ENCODE peak calls at places on chromosome 17, in nine cellular contexts. G, X, N, E, M, O, W, B and P are unnamed samples.

GRCh38 chr17:49722066-49722465 is 14.3 kb upstream of the SLC35B1 start:
- DNase-seq in G (no peak), X (no peak), N (no peak), E (no peak), M (no peak), O (no peak), W (no peak), B (no peak), P (no peak)

GRCh38 chr17:28643979-28644781 is 778 bp downstream of the BLTP2 start:
- DNase-seq in G (no peak), X (no peak), N (peak), E (no peak), M (peak), O (peak), W (peak), B (peak), P (peak)

GRCh38 chr17:63550816-63551639 is 751 bp downstream of the DCAF7 start:
- DNase-seq in G (no peak), X (no peak), N (no peak), E (no peak), M (no peak), O (peak), W (no peak), B (no peak), P (peak)

GRCh38 chr17:35799942-35800341 is 4.5 kb upstream of the MMP28 start:
- DNase-seq in G (no peak), X (no peak), N (peak), E (peak), M (peak), O (no peak), W (no peak), B (peak), P (no peak)

GRCh38 chr17:55161935-55162555 is 102.7 kb upstream of the HLF start:
- DNase-seq in G (peak), X (peak), N (no peak), E (no peak), M (no peak), O (no peak), W (no peak), B (no peak), P (no peak)

GRCh38 chr17:8146381-8147140 is 5.6 kb downstream of the PER1 start:
- DNase-seq in G (no peak), X (no peak), N (no peak), E (no peak), M (peak), O (no peak), W (no peak), B (no peak), P (no peak)

GRCh38 chr17:82836823-82837357 is 2.9 kb downstream of the ZNF750 start:
- DNase-seq in G (no peak), X (no peak), N (no peak), E (no peak), M (no peak), O (no peak), W (peak), B (no peak), P (no peak)

GRCh38 chr17:75839942-75840778 is 4.0 kb downstream of the UNC13D start:
- DNase-seq in G (no peak), X (no peak), N (no peak), E (no peak), M (no peak), O (no peak), W (no peak), B (no peak), P (no peak)

GRCh38 chr17:19766421-19767270 is 18.5 kb upstream of the ALDH3A1 start:
- DNase-seq in G (no peak), X (no peak), N (peak), E (peak), M (no peak), O (peak), W (peak), B (peak), P (peak)

GRCh38 chr17:33889079-33889478 is 366.0 kb upstream of the CCL2 start:
- DNase-seq in G (no peak), X (no peak), N (no peak), E (no peak), M (no peak), O (no peak), W (no peak), B (no peak), P (no peak)

GRCh38 chr17:68143425-68143824 is 104.4 kb upstream of the AMZ2 start:
- DNase-seq in G (no peak), X (no peak), N (no peak), E (no peak), M (no peak), O (no peak), W (no peak), B (no peak), P (peak)

GRCh38 chr17:17621254-17621653 is 29.7 kb upstream of the PEMT start:
- DNase-seq in G (no peak), X (no peak), N (no peak), E (no peak), M (no peak), O (no peak), W (no peak), B (no peak), P (no peak)

GRCh38 chr17:68790931-68791330 is 164.3 kb downstream of the ABCA8 start:
- DNase-seq in G (no peak), X (no peak), N (peak), E (no peak), M (no peak), O (no peak), W (no peak), B (peak), P (no peak)

GRCh38 chr17:50715471-50715870 is 3.9 kb upstream of the LUC7L3 start:
- DNase-seq in G (no peak), X (no peak), N (no peak), E (no peak), M (no peak), O (no peak), W (no peak), B (no peak), P (no peak)

GRCh38 chr17:81644496-81644895 is 7.5 kb downstream of the TSPAN10 start:
- DNase-seq in G (no peak), X (no peak), N (no peak), E (no peak), M (no peak), O (no peak), W (no peak), B (no peak), P (no peak)

GRCh38 chr17:74637265-74637664 is 13.7 kb upstream of the CD300E start:
- DNase-seq in G (no peak), X (no peak), N (no peak), E (no peak), M (no peak), O (no peak), W (no peak), B (no peak), P (no peak)

GRCh38 chr17:15309236-15309635 is 32.2 kb downstream of the TEKT3 start:
- DNase-seq in G (no peak), X (no peak), N (no peak), E (no peak), M (no peak), O (no peak), W (no peak), B (no peak), P (no peak)

GRCh38 chr17:32774286-32775084 is 102.4 kb downstream of the MYO1D start:
- DNase-seq in G (no peak), X (no peak), N (no peak), E (no peak), M (no peak), O (no peak), W (no peak), B (no peak), P (no peak)

GRCh38 chr17:46962374-46962790 is 16.7 kb downstream of the RPRML start:
- DNase-seq in G (peak), X (peak), N (no peak), E (no peak), M (no peak), O (no peak), W (no peak), B (no peak), P (peak)

GRCh38 chr17:15934866-15935265 is 10.1 kb upstream of the ADORA2B start:
- DNase-seq in G (no peak), X (no peak), N (no peak), E (no peak), M (no peak), O (no peak), W (no peak), B (no peak), P (no peak)

GRCh38 chr17:21302711-21303425 is 18.4 kb downstream of the MAP2K3 start:
- DNase-seq in G (no peak), X (no peak), N (no peak), E (no peak), M (peak), O (no peak), W (no peak), B (no peak), P (no peak)

GRCh38 chr17:1058423-1059130 is 61.6 kb downstream of the TIMM22 start:
- DNase-seq in G (no peak), X (no peak), N (peak), E (no peak), M (peak), O (peak), W (no peak), B (peak), P (peak)

GRCh38 chr17:44043326-44043725 is 23.1 kb downstream of the LSM12 start:
- DNase-seq in G (peak), X (peak), N (no peak), E (no peak), M (no peak), O (no peak), W (no peak), B (no peak), P (no peak)

GRCh38 chr17:78899361-78900260 is 3.4 kb downstream of the CEP295NL start:
- DNase-seq in G (no peak), X (no peak), N (peak), E (peak), M (no peak), O (no peak), W (no peak), B (peak), P (no peak)

GRCh38 chr17:72266099-72266852 is 145.5 kb downstream of the SOX9 start:
- DNase-seq in G (no peak), X (no peak), N (no peak), E (no peak), M (no peak), O (no peak), W (no peak), B (no peak), P (no peak)

GRCh38 chr17:72271603-72272002 is 150.8 kb downstream of the SOX9 start:
- DNase-seq in G (no peak), X (no peak), N (no peak), E (no peak), M (no peak), O (no peak), W (no peak), B (no peak), P (no peak)

GRCh38 chr17:72270530-72270929 is 149.7 kb downstream of the SOX9 start:
- DNase-seq in G (peak), X (no peak), N (peak), E (no peak), M (no peak), O (no peak), W (peak), B (peak), P (no peak)

GRCh38 chr17:72264682-72265405 is 144.0 kb downstream of the SOX9 start:
- DNase-seq in G (no peak), X (no peak), N (no peak), E (no peak), M (no peak), O (no peak), W (no peak), B (no peak), P (peak)

DNA sequence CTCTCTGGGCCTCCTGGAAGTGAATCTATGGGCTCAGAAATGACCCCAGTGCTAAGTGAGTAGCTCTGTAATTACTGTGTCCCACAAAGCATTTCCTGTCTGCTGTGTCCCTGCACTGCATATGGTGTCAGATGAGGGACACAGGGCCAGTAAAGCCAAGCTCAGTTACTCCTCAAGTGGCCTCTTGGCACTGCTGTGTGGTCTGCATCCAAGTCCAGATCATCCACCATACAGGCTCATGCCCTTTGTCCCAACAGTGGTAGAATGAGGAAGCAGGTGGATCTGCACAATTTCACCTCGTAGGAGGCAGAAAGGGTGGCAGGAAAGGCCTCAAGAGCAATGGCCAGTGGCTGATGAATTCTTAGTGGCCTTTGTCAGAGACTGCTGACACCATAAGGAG is 146.8 kb downstream of the SOX9 start:
- DNase-seq in G (no peak), X (no peak), N (no peak), E (no peak), M (no peak), O (no peak), W (no peak), B (no peak), P (peak)
- TF ChIP-seq CTCF in G (no peak), X (no peak), N (no peak), E (no peak), M (no peak), O (no peak), W (no peak), B (no peak), P (no peak)

DNA sequence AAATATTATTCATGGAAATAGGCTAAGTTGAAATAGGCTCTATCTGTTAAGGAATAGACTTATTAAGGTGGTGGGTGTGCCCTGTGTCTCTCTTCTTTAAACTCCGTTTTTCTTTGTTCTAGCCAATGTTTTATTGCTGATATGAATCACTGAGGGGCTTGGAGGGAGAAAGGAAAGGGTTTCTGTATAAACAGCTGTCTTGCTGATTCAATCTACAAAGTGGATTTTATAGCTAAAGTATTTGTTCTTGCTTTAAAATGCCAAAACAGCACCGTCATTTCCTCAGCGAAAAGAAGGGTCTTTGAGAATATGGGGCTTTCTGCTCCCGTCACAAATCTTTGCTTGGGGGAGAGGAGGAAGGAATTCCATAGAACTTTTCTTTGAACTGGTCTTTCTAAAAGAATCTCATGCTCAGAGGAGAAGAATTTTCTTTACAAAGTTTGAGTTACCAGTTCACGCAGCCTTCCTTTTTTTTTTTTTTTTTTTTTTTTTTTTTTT is 39.3 kb downstream of the MSI2 start:
- DNase-seq in G (no peak), X (peak), N (no peak), E (no peak), M (no peak), O (no peak), W (no peak), B (no peak), P (no peak)
- H3K4me3 ChIP-seq in G (no peak), X (peak), N (no peak), E (no peak), M (no peak), O (no peak), W (no peak), B (no peak), P (no peak)

GRCh38 chr17:4899341-4900230 is at the start of gene C17orf107:
- DNase-seq in G (no peak), X (peak), N (peak), E (peak), M (peak), O (no peak), W (peak), B (peak), P (peak)
- TF ChIP-seq CTCF in G (no peak), X (no peak), N (no peak), E (no peak), M (no peak), O (no peak), W (no peak), B (no peak), P (no peak)

GRCh38 chr17:12597895-12598294 is 67.8 kb upstream of the MYOCD start:
- DNase-seq in G (no peak), X (no peak), N (no peak), E (no peak), M (no peak), O (no peak), W (no peak), B (no peak), P (no peak)
- H3K4me3 ChIP-seq in G (no peak), X (no peak), N (no peak), E (no peak), M (no peak), O (no peak), W (no peak), B (no peak), P (no peak)

GRCh38 chr17:65737451-65737850 is 176.0 kb upstream of the AXIN2 start:
- DNase-seq in G (no peak), X (no peak), N (no peak), E (no peak), M (no peak), O (no peak), W (no peak), B (no peak), P (no peak)
- TF ChIP-seq CTCF in G (no peak), X (no peak), N (no peak), E (no peak), M (no peak), O (no peak), W (no peak), B (no peak), P (no peak)

GRCh38 chr17:42016952-42017865 is at the start of gene DNAJC7:
- DNase-seq in G (no peak), X (peak), N (peak), E (peak), M (peak), O (peak), W (peak), B (peak), P (peak)

GRCh38 chr17:42018988-42019387 is 902 bp upstream of the NKIRAS2 start:
- DNase-seq in G (no peak), X (no peak), N (no peak), E (no peak), M (no peak), O (no peak), W (no peak), B (no peak), P (no peak)

GRCh38 chr17:42018339-42018738 is 1.1 kb upstream of the DNAJC7 start:
- DNase-seq in G (no peak), X (no peak), N (no peak), E (no peak), M (no peak), O (no peak), W (no peak), B (no peak), P (no peak)

GRCh38 chr17:42016411-42016831 is 818 bp downstream of the DNAJC7 start:
- DNase-seq in G (no peak), X (no peak), N (no peak), E (no peak), M (no peak), O (peak), W (no peak), B (no peak), P (peak)

DNA sequence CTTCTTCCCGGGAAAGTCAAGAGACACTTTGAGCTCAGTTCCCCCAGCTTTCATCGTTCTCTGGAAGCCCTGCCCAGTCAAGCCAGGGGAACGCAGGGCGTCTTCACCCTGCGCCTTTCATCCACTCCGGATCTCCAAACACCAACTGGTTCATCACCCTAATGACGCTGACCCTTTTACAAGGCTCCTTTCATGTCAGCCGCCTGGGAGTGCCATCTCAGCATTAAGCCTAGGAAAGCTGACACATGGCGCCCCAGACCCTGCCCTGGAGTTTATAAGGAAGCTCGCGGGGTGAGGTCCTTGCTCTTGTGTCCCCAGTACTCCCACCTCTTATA is 594 bp upstream of the DNAJC7 start:
- DNase-seq in G (no peak), X (no peak), N (no peak), E (no peak), M (peak), O (no peak), W (peak), B (no peak), P (no peak)
- H3K4me3 ChIP-seq in G (peak), X (peak), N (peak), E (peak), M (peak), O (peak), W (peak), B (peak), P (peak)